ENCODE peak calls at places on chromosomes 5 and 9, in four cellular contexts. Y is astrocyte of the cerebellum, K is brain microvascular endothelial cell, W is astrocyte of the spinal cord. N is an unnamed sample.

GRCh38 chr9:92245005-92245797 is 48.3 kb downstream of the IARS1 start:
- DNase-seq in K (peak; percentile 70), W (peak; percentile 68), Y (peak; percentile 12), N (peak; percentile 87)

GRCh38 chr5:109945097-109945678 is 255.5 kb downstream of the MAN2A1 start:
- DNase-seq in K (no peak), W (peak; percentile 52), Y (peak; percentile 63), N (no peak)

GRCh38 chr9:8850916-8851315 is 1051.3 kb upstream of the DMAC1 start:
- DNase-seq in Y (no peak), K (no peak), W (no peak), N (no peak)

GRCh38 chr9:124257070-124257864 is 482 bp upstream of the NEK6 start:
- DNase-seq in Y (no peak), K (no peak), W (peak; percentile 39), N (peak; percentile 14)

GRCh38 chr5:926416-927171 is 33.9 kb downstream of the TRIP13 start:
- DNase-seq in K (no peak), W (peak; percentile 18), Y (no peak), N (no peak)

GRCh38 chr5:173394701-173395100 is 66.5 kb upstream of the STC2 start:
- DNase-seq in W (no peak), Y (no peak), K (no peak), N (no peak)

GRCh38 chr9:23822331-23823169 is 3.5 kb downstream of the ELAVL2 start:
- DNase-seq in W (no peak), Y (no peak), K (no peak), N (no peak)

GRCh38 chr5:79959407-79959806 is 31.7 kb downstream of the MTX3 start:
- DNase-seq in W (no peak), K (no peak), Y (no peak), N (no peak)

GRCh38 chr9:87753313-87753712 is 27.4 kb downstream of the CTSL start:
- DNase-seq in Y (no peak), K (no peak), W (no peak), N (no peak)

GRCh38 chr5:113804943-113805342 is 291.4 kb downstream of the YTHDC2 start:
- DNase-seq in W (no peak), K (no peak), Y (no peak), N (no peak)

GRCh38 chr5:160507181-160507811 is 85.6 kb downstream of the PTTG1 start:
- DNase-seq in Y (peak; percentile 49), W (peak; percentile 69), K (peak; percentile 76), N (peak; percentile 81)

GRCh38 chr9:91580136-91580535 is 156.5 kb upstream of the NFIL3 start:
- DNase-seq in Y (peak; percentile 93), W (peak; percentile 81), K (peak; percentile 59), N (peak; percentile 54)

GRCh38 chr9:79213417-79214125 is 358.2 kb upstream of the TLE4 start:
- DNase-seq in K (peak; percentile 26), Y (no peak), W (no peak), N (no peak)

GRCh38 chr5:177988989-177989625 is 6.9 kb downstream of the PROP1 start:
- DNase-seq in Y (no peak), W (no peak), K (no peak), N (no peak)

GRCh38 chr9:10534863-10535262 is 77.9 kb downstream of the PTPRD start:
- DNase-seq in W (no peak), Y (no peak), K (no peak), N (no peak)

GRCh38 chr9:129175515-129175824 is 2.6 kb downstream of the IER5L start:
- DNase-seq in Y (no peak), W (no peak), K (no peak), N (no peak)

GRCh38 chr9:137095664-137096517 is 9.1 kb downstream of the MAN1B1 start:
- DNase-seq in Y (no peak), W (no peak), K (no peak), N (no peak)

GRCh38 chr5:15704397-15704947 is 204.5 kb downstream of the FBXL7 start:
- DNase-seq in K (no peak), W (peak; percentile 51), Y (no peak), N (no peak)

GRCh38 chr9:89637787-89638186 is 33.0 kb downstream of the GADD45G start:
- DNase-seq in Y (no peak), W (no peak), K (no peak), N (peak; percentile 40)

GRCh38 chr5:26847041-26847736 is 191.2 kb downstream of the CDH9 start:
- DNase-seq in W (no peak), K (peak; percentile 37), Y (no peak), N (peak; percentile 1)

GRCh38 chr5:101520417-101520816 is 617.3 kb upstream of the ST8SIA4 start:
- DNase-seq in Y (no peak), W (no peak), K (no peak), N (no peak)

GRCh38 chr5:140324041-140324833 is 21.3 kb upstream of the PFDN1 start:
- DNase-seq in W (no peak), Y (no peak), K (no peak), N (no peak)

GRCh38 chr5:16866220-16866619 is 69.9 kb downstream of the MYO10 start:
- DNase-seq in W (no peak), K (no peak), Y (no peak), N (no peak)

GRCh38 chr5:178509491-178510057 is 80.6 kb downstream of the COL23A1 start:
- DNase-seq in K (no peak), W (no peak), Y (no peak), N (no peak)

GRCh38 chr9:16532272-16532671 is 338.2 kb downstream of the BNC2 start:
- DNase-seq in Y (no peak), K (no peak), W (no peak), N (no peak)

GRCh38 chr9:133488686-133489252 is 9.9 kb upstream of the SLC2A6 start:
- DNase-seq in W (no peak), Y (no peak), K (no peak), N (no peak)

GRCh38 chr9:114894801-114895433 is 35.5 kb downstream of the TNFSF8 start:
- DNase-seq in W (peak; percentile 93), K (peak; percentile 95), Y (peak; percentile 51), N (peak; percentile 88)

GRCh38 chr9:20376042-20376441 is 246.3 kb downstream of the MLLT3 start:
- DNase-seq in Y (no peak), K (no peak), W (no peak), N (no peak)

GRCh38 chr5:95446009-95446408 is 54.8 kb downstream of the FAM81B start:
- DNase-seq in K (peak; percentile 88), W (peak; percentile 57), Y (peak; percentile 28), N (peak; percentile 87)

GRCh38 chr9:3385871-3386270 is 139.9 kb downstream of the RFX3 start:
- DNase-seq in W (no peak), Y (no peak), K (no peak), N (no peak)

GRCh38 chr5:157721159-157721558 is 10.1 kb upstream of the THG1L start:
- DNase-seq in W (no peak), K (no peak), Y (no peak), N (no peak)

GRCh38 chr5:104297076-104297475 is 734.5 kb upstream of the NUDT12 start:
- DNase-seq in W (peak; percentile 27), K (peak; percentile 38), Y (no peak), N (no peak)

GRCh38 chr5:73786043-73786831 is 160.2 kb downstream of the ARHGEF28 start:
- DNase-seq in K (no peak), W (no peak), Y (no peak), N (peak; percentile 87)

GRCh38 chr9:134049236-134049635 is 18.6 kb downstream of the BRD3 start:
- DNase-seq in W (no peak), Y (no peak), K (no peak), N (no peak)

GRCh38 chr5:83827111-83827541 is 106.5 kb upstream of the HAPLN1 start:
- DNase-seq in K (peak; percentile 4), W (peak; percentile 37), Y (no peak), N (peak; percentile 69)

GRCh38 chr5:1997640-1998347 is 115.1 kb upstream of the IRX4 start:
- DNase-seq in Y (no peak), K (no peak), W (no peak), N (no peak)

GRCh38 chr5:135386096-135386495 is 12.9 kb downstream of the MACROH2A1 start:
- DNase-seq in K (no peak), Y (no peak), W (peak; percentile 36), N (peak; percentile 93)

GRCh38 chr5:67350185-67350584 is 153.6 kb upstream of the CD180 start:
- DNase-seq in W (no peak), Y (no peak), K (no peak), N (no peak)
- TF ChIP-seq CTCF in W (no peak), Y (no peak), K (no peak), N (no peak)

GRCh38 chr5:59648038-59648831 is 245.3 kb downstream of the PDE4D start:
- DNase-seq in K (no peak), Y (no peak), W (no peak), N (no peak)
- TF ChIP-seq CTCF in K (no peak), Y (no peak), W (no peak), N (no peak)

DNA sequence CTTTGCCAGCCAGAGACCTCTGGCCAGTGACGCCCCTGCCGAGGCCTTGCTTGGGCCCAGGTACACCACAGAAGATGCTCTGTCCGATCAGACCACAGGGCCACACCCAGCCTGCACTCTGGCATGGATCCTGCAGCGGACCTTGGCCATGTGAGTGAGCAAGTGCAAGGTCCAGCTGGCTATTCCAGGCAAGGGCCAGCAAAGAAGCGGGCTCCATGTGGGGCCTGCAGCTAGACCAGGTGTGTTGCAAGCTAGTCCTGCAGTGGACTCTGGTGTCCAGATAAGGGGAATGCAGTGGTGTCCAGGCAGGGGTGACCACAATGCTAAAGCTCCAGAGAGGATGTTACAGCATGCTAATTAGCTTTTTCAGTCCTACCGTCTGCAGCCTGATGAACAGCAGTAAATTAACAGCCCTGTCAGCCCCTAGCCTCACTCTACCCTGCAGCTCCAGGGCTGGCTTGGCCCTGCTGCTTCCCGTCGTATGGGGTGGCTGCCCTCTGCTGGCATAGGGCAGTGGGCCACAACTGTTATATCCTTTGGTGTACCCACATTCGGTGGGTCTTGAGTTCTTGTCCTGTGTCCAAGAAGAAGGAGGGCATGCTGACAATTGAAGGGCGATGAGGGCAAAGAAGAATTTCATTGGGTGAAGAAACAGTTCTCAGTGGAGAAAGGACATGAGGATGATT is 284.5 kb upstream of the POU5F2 start:
- DNase-seq in Y (no peak), K (no peak), W (no peak), N (no peak)
- TF ChIP-seq CTCF in Y (no peak), K (peak; percentile 27), W (no peak), N (no peak)

GRCh38 chr5:174550026-174550425 is 174.4 kb upstream of the MSX2 start:
- DNase-seq in K (no peak), W (no peak), Y (no peak), N (no peak)
- TF ChIP-seq CTCF in K (no peak), W (no peak), Y (no peak), N (no peak)

GRCh38 chr5:151890299-151890698 is 34.4 kb downstream of the GLRA1 start:
- DNase-seq in K (no peak), Y (no peak), W (no peak), N (no peak)
- TF ChIP-seq CTCF in K (peak; percentile 12), Y (no peak), W (no peak), N (no peak)